ENCODE peak calls at places on chromosomes 3 and 15, in eight cellular contexts. One of them, this sample, is unnamed.

GRCh38 chr3:16243706-16244490 is 20.8 kb downstream of the DPH3 start:
- DNase-seq in lung: no peak
- DNase-seq in astrocyte of the spinal cord: peak; percentile 19
- DNase-seq in upper lobe of right lung: no peak
- DNase-seq in foreskin fibroblast: peak; percentile 34
- DNase-seq in CD8-positive, alpha-beta T cell: no peak
- DNase-seq in aorta: no peak
- DNase-seq in OCI-LY7: no peak
- DNase-seq in this sample: no peak

GRCh38 chr15:77066961-77067690 is 3.8 kb downstream of the TSPAN3 start:
- DNase-seq in astrocyte of the spinal cord: no peak
- DNase-seq in CD8-positive, alpha-beta T cell: no peak
- DNase-seq in upper lobe of right lung: no peak
- DNase-seq in lung: no peak
- DNase-seq in foreskin fibroblast: no peak
- DNase-seq in aorta: no peak
- DNase-seq in OCI-LY7: no peak
- DNase-seq in this sample: no peak

GRCh38 chr15:58423858-58424608 is 7.8 kb upstream of the LIPC start:
- DNase-seq in lung: no peak
- DNase-seq in CD8-positive, alpha-beta T cell: no peak
- DNase-seq in astrocyte of the spinal cord: peak; percentile 40
- DNase-seq in aorta: no peak
- DNase-seq in foreskin fibroblast: peak; percentile 76
- DNase-seq in OCI-LY7: no peak
- DNase-seq in upper lobe of right lung: no peak
- DNase-seq in this sample: no peak

GRCh38 chr3:52039846-52040245 is 16.5 kb downstream of the DUSP7 start:
- DNase-seq in upper lobe of right lung: peak; percentile 92
- DNase-seq in foreskin fibroblast: peak; percentile 19
- DNase-seq in OCI-LY7: no peak
- DNase-seq in astrocyte of the spinal cord: peak; percentile 28
- DNase-seq in aorta: peak; percentile 89
- DNase-seq in lung: peak; percentile 87
- DNase-seq in CD8-positive, alpha-beta T cell: no peak
- DNase-seq in this sample: no peak

GRCh38 chr3:173750095-173750494 is 352.6 kb downstream of the NLGN1 start:
- DNase-seq in lung: no peak
- DNase-seq in foreskin fibroblast: peak; percentile 36
- DNase-seq in upper lobe of right lung: no peak
- DNase-seq in aorta: no peak
- DNase-seq in OCI-LY7: no peak
- DNase-seq in astrocyte of the spinal cord: peak; percentile 59
- DNase-seq in CD8-positive, alpha-beta T cell: no peak
- DNase-seq in this sample: no peak

GRCh38 chr3:50627407-50628051 is 10.6 kb downstream of the MAPKAPK3 start:
- DNase-seq in astrocyte of the spinal cord: peak; percentile 67
- DNase-seq in aorta: no peak
- DNase-seq in OCI-LY7: no peak
- DNase-seq in lung: peak; percentile 77
- DNase-seq in foreskin fibroblast: peak; percentile 95
- DNase-seq in CD8-positive, alpha-beta T cell: no peak
- DNase-seq in upper lobe of right lung: peak; percentile 86
- DNase-seq in this sample: no peak

GRCh38 chr3:128133273-128133883 is 9.8 kb upstream of the RUVBL1 start:
- DNase-seq in CD8-positive, alpha-beta T cell: peak; percentile 63
- DNase-seq in lung: no peak
- DNase-seq in OCI-LY7: peak; percentile 57
- DNase-seq in upper lobe of right lung: no peak
- DNase-seq in astrocyte of the spinal cord: peak; percentile 61
- DNase-seq in foreskin fibroblast: peak; percentile 81
- DNase-seq in aorta: no peak
- DNase-seq in this sample: peak; percentile 25

GRCh38 chr3:129616713-129617112 is 10.2 kb upstream of the PLXND1 start:
- DNase-seq in aorta: peak; percentile 76
- DNase-seq in foreskin fibroblast: peak; percentile 76
- DNase-seq in OCI-LY7: no peak
- DNase-seq in astrocyte of the spinal cord: no peak
- DNase-seq in lung: no peak
- DNase-seq in upper lobe of right lung: no peak
- DNase-seq in CD8-positive, alpha-beta T cell: no peak
- DNase-seq in this sample: no peak

GRCh38 chr15:41558400-41559238 is at the start of gene TYRO3:
- DNase-seq in OCI-LY7: peak; percentile 48
- DNase-seq in astrocyte of the spinal cord: peak; percentile 25
- DNase-seq in aorta: peak; percentile 92
- DNase-seq in foreskin fibroblast: peak; percentile 83
- DNase-seq in lung: no peak
- DNase-seq in upper lobe of right lung: peak; percentile 84
- DNase-seq in CD8-positive, alpha-beta T cell: peak; percentile 79
- DNase-seq in this sample: peak; percentile 47

GRCh38 chr3:134483195-134483890 is 2.4 kb downstream of the ANAPC13 start:
- DNase-seq in aorta: no peak
- DNase-seq in upper lobe of right lung: no peak
- DNase-seq in astrocyte of the spinal cord: peak; percentile 86
- DNase-seq in foreskin fibroblast: peak; percentile 87
- DNase-seq in CD8-positive, alpha-beta T cell: no peak
- DNase-seq in OCI-LY7: no peak
- DNase-seq in lung: no peak
- DNase-seq in this sample: no peak

GRCh38 chr3:134485620-134486576 is at the start of the genes ANAPC13 and CEP63:
- DNase-seq in OCI-LY7: peak; percentile 99
- DNase-seq in aorta: peak; percentile 97
- DNase-seq in CD8-positive, alpha-beta T cell: peak; percentile 95
- DNase-seq in astrocyte of the spinal cord: peak; percentile 100
- DNase-seq in foreskin fibroblast: peak; percentile 100
- DNase-seq in upper lobe of right lung: peak; percentile 95
- DNase-seq in lung: peak; percentile 96
- DNase-seq in this sample: peak; percentile 99

GRCh38 chr3:134486577-134487041 is 752 bp downstream of the CEP63 start:
- DNase-seq in aorta: no peak
- DNase-seq in astrocyte of the spinal cord: peak; percentile 43
- DNase-seq in foreskin fibroblast: peak; percentile 42
- DNase-seq in lung: no peak
- DNase-seq in OCI-LY7: peak; percentile 50
- DNase-seq in CD8-positive, alpha-beta T cell: no peak
- DNase-seq in upper lobe of right lung: no peak
- DNase-seq in this sample: peak; percentile 39

GRCh38 chr3:134485075-134485536 is 679 bp downstream of the ANAPC13 start:
- DNase-seq in lung: no peak
- DNase-seq in OCI-LY7: no peak
- DNase-seq in upper lobe of right lung: no peak
- DNase-seq in CD8-positive, alpha-beta T cell: no peak
- DNase-seq in aorta: no peak
- DNase-seq in astrocyte of the spinal cord: no peak
- DNase-seq in foreskin fibroblast: peak; percentile 55
- DNase-seq in this sample: peak; percentile 29

DNA sequence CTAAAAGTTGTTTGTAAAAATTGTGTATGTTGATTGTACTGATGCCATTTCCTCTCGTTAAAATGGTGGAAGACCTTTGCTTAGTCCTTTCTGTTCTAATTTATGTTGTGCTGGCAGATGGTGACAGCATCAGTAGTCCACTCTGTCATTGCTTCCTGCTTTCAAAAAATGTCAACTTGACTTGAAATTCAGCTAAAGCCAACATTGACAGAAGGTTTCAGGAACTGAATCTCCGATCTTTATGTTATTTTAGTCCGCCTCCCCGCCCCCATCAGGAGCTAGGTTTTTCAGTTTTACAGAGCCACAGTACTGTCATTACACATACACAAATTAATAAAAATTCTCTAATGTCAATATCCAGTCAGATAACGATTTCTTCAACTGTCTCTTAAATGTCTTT is 1.5 kb downstream of the CEP63 start:
- DNase-seq in upper lobe of right lung: no peak
- DNase-seq in OCI-LY7: peak; percentile 70
- DNase-seq in lung: no peak
- DNase-seq in astrocyte of the spinal cord: no peak
- DNase-seq in CD8-positive, alpha-beta T cell: no peak
- DNase-seq in foreskin fibroblast: peak; percentile 14
- DNase-seq in aorta: no peak
- DNase-seq in this sample: peak; percentile 34
- H3K4me3 ChIP-seq in upper lobe of right lung: peak overlapping the region; percentile 94
- H3K4me3 ChIP-seq in OCI-LY7: peak overlapping the region; percentile 81
- H3K4me3 ChIP-seq in lung: no peak overlapping the region
- H3K4me3 ChIP-seq in astrocyte of the spinal cord: peak overlapping the region; percentile 66
- H3K4me3 ChIP-seq in CD8-positive, alpha-beta T cell: peak overlapping the region; percentile 96
- H3K4me3 ChIP-seq in foreskin fibroblast: peak overlapping the region; percentile 83
- H3K4me3 ChIP-seq in aorta: no peak overlapping the region
- H3K4me3 ChIP-seq in this sample: peak overlapping the region; percentile 95

DNA sequence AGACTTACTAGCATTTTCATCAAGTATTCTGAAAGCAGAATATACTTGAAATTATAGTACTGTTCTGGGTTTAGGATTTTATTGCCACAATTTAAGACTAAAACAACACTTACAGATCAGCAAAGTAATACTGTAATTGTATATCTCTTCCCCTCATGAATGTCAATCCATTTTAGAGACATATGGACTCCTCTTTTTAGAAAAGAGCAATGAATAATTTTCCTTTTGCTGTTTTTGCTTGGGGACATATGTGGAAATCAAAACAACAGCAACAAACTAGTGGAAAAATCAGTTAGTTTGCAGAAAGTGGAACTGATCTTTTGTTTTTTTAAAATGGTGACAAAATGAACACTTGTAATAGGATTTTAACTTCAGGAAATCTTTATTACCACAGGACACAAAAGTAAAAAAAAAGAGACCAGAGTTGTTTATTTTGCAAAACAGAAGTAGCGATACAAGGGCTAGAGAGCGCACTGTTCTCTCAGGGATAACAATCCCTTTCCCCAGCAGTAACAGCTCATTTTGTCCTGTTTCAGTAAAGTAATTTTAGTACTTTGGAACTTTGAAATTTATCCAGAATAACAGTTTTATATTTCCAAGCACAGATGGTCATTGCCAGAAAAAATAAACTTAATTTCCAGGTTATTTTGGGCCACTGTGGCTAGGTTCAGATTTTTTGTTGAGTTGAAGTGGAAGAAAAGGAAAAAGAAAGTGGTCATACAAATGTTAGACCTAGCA is 17.1 kb downstream of the LEKR1 start:
- DNase-seq in aorta: no peak
- DNase-seq in lung: no peak
- DNase-seq in CD8-positive, alpha-beta T cell: no peak
- DNase-seq in foreskin fibroblast: no peak
- DNase-seq in upper lobe of right lung: no peak
- DNase-seq in OCI-LY7: no peak
- DNase-seq in astrocyte of the spinal cord: peak; percentile 20
- DNase-seq in this sample: no peak
- H3K4me3 ChIP-seq in aorta: no peak overlapping the region
- H3K4me3 ChIP-seq in lung: no peak overlapping the region
- H3K4me3 ChIP-seq in CD8-positive, alpha-beta T cell: no peak overlapping the region
- H3K4me3 ChIP-seq in foreskin fibroblast: no peak overlapping the region
- H3K4me3 ChIP-seq in upper lobe of right lung: no peak overlapping the region
- H3K4me3 ChIP-seq in OCI-LY7: no peak overlapping the region
- H3K4me3 ChIP-seq in astrocyte of the spinal cord: no peak overlapping the region
- H3K4me3 ChIP-seq in this sample: no peak overlapping the region

DNA sequence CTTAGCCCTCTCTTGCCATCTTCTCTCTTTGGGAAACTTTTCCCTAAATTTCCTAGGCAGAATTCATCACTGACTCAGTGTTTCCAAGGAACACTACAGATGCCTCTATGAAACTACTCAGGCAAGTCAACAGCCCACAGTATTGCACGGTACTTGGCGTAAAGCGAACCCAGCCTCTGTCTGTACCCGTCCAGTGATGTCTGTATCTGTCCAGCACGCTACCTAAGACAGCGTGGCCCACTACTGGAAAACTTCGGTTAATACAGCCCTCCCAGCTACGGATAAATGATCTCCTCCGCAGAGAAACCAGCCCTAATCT is 467 bp downstream of the SKIC8 start:
- DNase-seq in foreskin fibroblast: peak; percentile 38
- DNase-seq in OCI-LY7: peak; percentile 24
- DNase-seq in CD8-positive, alpha-beta T cell: no peak
- DNase-seq in aorta: no peak
- DNase-seq in lung: no peak
- DNase-seq in astrocyte of the spinal cord: no peak
- DNase-seq in upper lobe of right lung: no peak
- DNase-seq in this sample: peak; percentile 14
- H3K4me3 ChIP-seq in foreskin fibroblast: peak overlapping the region; percentile 94
- H3K4me3 ChIP-seq in OCI-LY7: peak overlapping the region; percentile 96
- H3K4me3 ChIP-seq in CD8-positive, alpha-beta T cell: peak overlapping the region; percentile 89
- H3K4me3 ChIP-seq in aorta: peak overlapping the region; percentile 87
- H3K4me3 ChIP-seq in lung: peak overlapping the region; percentile 73
- H3K4me3 ChIP-seq in astrocyte of the spinal cord: peak overlapping the region; percentile 98
- H3K4me3 ChIP-seq in upper lobe of right lung: peak overlapping the region; percentile 97
- H3K4me3 ChIP-seq in this sample: peak overlapping the region; percentile 81

GRCh38 chr15:91694131-91694828 is 159.2 kb upstream of the SLCO3A1 start:
- DNase-seq in lung: no peak
- DNase-seq in foreskin fibroblast: no peak
- DNase-seq in upper lobe of right lung: no peak
- DNase-seq in CD8-positive, alpha-beta T cell: no peak
- DNase-seq in aorta: peak; percentile 81
- DNase-seq in astrocyte of the spinal cord: peak; percentile 74
- DNase-seq in OCI-LY7: no peak
- DNase-seq in this sample: no peak
- H3K4me3 ChIP-seq in lung: no peak overlapping the region
- H3K4me3 ChIP-seq in foreskin fibroblast: peak overlapping the region; percentile 46
- H3K4me3 ChIP-seq in upper lobe of right lung: peak overlapping the region; percentile 27
- H3K4me3 ChIP-seq in CD8-positive, alpha-beta T cell: no peak overlapping the region
- H3K4me3 ChIP-seq in aorta: no peak overlapping the region
- H3K4me3 ChIP-seq in astrocyte of the spinal cord: no peak overlapping the region
- H3K4me3 ChIP-seq in OCI-LY7: no peak overlapping the region
- H3K4me3 ChIP-seq in this sample: no peak overlapping the region

GRCh38 chr15:99686290-99686689 is 46.9 kb downstream of the LYSMD4 start:
- DNase-seq in astrocyte of the spinal cord: no peak
- DNase-seq in CD8-positive, alpha-beta T cell: no peak
- DNase-seq in foreskin fibroblast: no peak
- DNase-seq in aorta: no peak
- DNase-seq in OCI-LY7: no peak
- DNase-seq in lung: no peak
- DNase-seq in upper lobe of right lung: no peak
- DNase-seq in this sample: no peak
- H3K4me3 ChIP-seq in astrocyte of the spinal cord: no peak overlapping the region
- H3K4me3 ChIP-seq in CD8-positive, alpha-beta T cell: no peak overlapping the region
- H3K4me3 ChIP-seq in foreskin fibroblast: no peak overlapping the region
- H3K4me3 ChIP-seq in aorta: no peak overlapping the region
- H3K4me3 ChIP-seq in OCI-LY7: no peak overlapping the region
- H3K4me3 ChIP-seq in lung: no peak overlapping the region
- H3K4me3 ChIP-seq in upper lobe of right lung: no peak overlapping the region
- H3K4me3 ChIP-seq in this sample: no peak overlapping the region

GRCh38 chr3:20648294-20648693 is 462.3 kb upstream of the SGO1 start:
- DNase-seq in aorta: no peak
- DNase-seq in foreskin fibroblast: peak; percentile 93
- DNase-seq in upper lobe of right lung: no peak
- DNase-seq in astrocyte of the spinal cord: peak; percentile 86
- DNase-seq in lung: no peak
- DNase-seq in OCI-LY7: no peak
- DNase-seq in CD8-positive, alpha-beta T cell: no peak
- DNase-seq in this sample: no peak
- H3K4me3 ChIP-seq in aorta: no peak overlapping the region
- H3K4me3 ChIP-seq in foreskin fibroblast: no peak overlapping the region
- H3K4me3 ChIP-seq in upper lobe of right lung: no peak overlapping the region
- H3K4me3 ChIP-seq in astrocyte of the spinal cord: no peak overlapping the region
- H3K4me3 ChIP-seq in lung: no peak overlapping the region
- H3K4me3 ChIP-seq in OCI-LY7: no peak overlapping the region
- H3K4me3 ChIP-seq in CD8-positive, alpha-beta T cell: no peak overlapping the region
- H3K4me3 ChIP-seq in this sample: no peak overlapping the region

This sample was measured in MM.1S.